ENCODE peak calls at places on chromosomes 6 and 20, in eight cellular contexts. One of them, this sample, is unnamed.

GRCh38 chr6:15399651-15400470 is 154.0 kb downstream of the JARID2 start:
- DNase-seq in Peyer's patch: no peak
- DNase-seq in CD8-positive, alpha-beta T cell: no peak
- DNase-seq in epithelial cell of esophagus: no peak
- DNase-seq in lung: peak
- DNase-seq in cardiac fibroblast: peak
- DNase-seq in AG04449: no peak
- DNase-seq in heart right ventricle: peak
- DNase-seq in this sample: no peak

GRCh38 chr6:105677671-105678475 is 275.0 kb upstream of the PREP start:
- DNase-seq in lung: no peak
- DNase-seq in AG04449: no peak
- DNase-seq in epithelial cell of esophagus: no peak
- DNase-seq in CD8-positive, alpha-beta T cell: no peak
- DNase-seq in heart right ventricle: no peak
- DNase-seq in cardiac fibroblast: no peak
- DNase-seq in Peyer's patch: no peak
- DNase-seq in this sample: no peak

GRCh38 chr6:42727084-42727601 is 4.7 kb upstream of the PRPH2 start:
- DNase-seq in epithelial cell of esophagus: no peak
- DNase-seq in Peyer's patch: peak
- DNase-seq in heart right ventricle: peak
- DNase-seq in AG04449: no peak
- DNase-seq in cardiac fibroblast: peak
- DNase-seq in lung: peak
- DNase-seq in CD8-positive, alpha-beta T cell: no peak
- DNase-seq in this sample: no peak

GRCh38 chr6:170049641-170050491 is 241.0 kb downstream of the DLL1 start:
- DNase-seq in AG04449: no peak
- DNase-seq in cardiac fibroblast: peak
- DNase-seq in epithelial cell of esophagus: peak
- DNase-seq in lung: peak
- DNase-seq in heart right ventricle: peak
- DNase-seq in Peyer's patch: peak
- DNase-seq in CD8-positive, alpha-beta T cell: no peak
- DNase-seq in this sample: peak

GRCh38 chr6:127518710-127519468 is at the start of gene MTCL3:
- DNase-seq in heart right ventricle: peak
- DNase-seq in lung: no peak
- DNase-seq in CD8-positive, alpha-beta T cell: no peak
- DNase-seq in AG04449: no peak
- DNase-seq in cardiac fibroblast: peak
- DNase-seq in Peyer's patch: no peak
- DNase-seq in epithelial cell of esophagus: peak
- DNase-seq in this sample: peak

GRCh38 chr6:86215323-86215722 is 572.6 kb upstream of the SYNCRIP start:
- DNase-seq in AG04449: no peak
- DNase-seq in epithelial cell of esophagus: no peak
- DNase-seq in CD8-positive, alpha-beta T cell: no peak
- DNase-seq in lung: no peak
- DNase-seq in Peyer's patch: no peak
- DNase-seq in heart right ventricle: no peak
- DNase-seq in cardiac fibroblast: no peak
- DNase-seq in this sample: no peak

GRCh38 chr20:36434383-36434782 is 106.9 kb upstream of the MYL9 start:
- DNase-seq in Peyer's patch: no peak
- DNase-seq in heart right ventricle: no peak
- DNase-seq in cardiac fibroblast: no peak
- DNase-seq in CD8-positive, alpha-beta T cell: no peak
- DNase-seq in AG04449: no peak
- DNase-seq in epithelial cell of esophagus: no peak
- DNase-seq in lung: no peak
- DNase-seq in this sample: no peak

GRCh38 chr6:40874495-40874894 is 164.5 kb downstream of the UNC5CL start:
- DNase-seq in cardiac fibroblast: no peak
- DNase-seq in heart right ventricle: no peak
- DNase-seq in lung: no peak
- DNase-seq in CD8-positive, alpha-beta T cell: no peak
- DNase-seq in epithelial cell of esophagus: peak
- DNase-seq in AG04449: no peak
- DNase-seq in Peyer's patch: no peak
- DNase-seq in this sample: no peak

GRCh38 chr6:144285548-144285797 is 338 bp downstream of the UTRN start:
- DNase-seq in AG04449: no peak
- DNase-seq in cardiac fibroblast: no peak
- DNase-seq in Peyer's patch: no peak
- DNase-seq in epithelial cell of esophagus: no peak
- DNase-seq in CD8-positive, alpha-beta T cell: no peak
- DNase-seq in heart right ventricle: no peak
- DNase-seq in lung: no peak
- DNase-seq in this sample: peak

GRCh38 chr6:44538131-44538835 is 150.8 kb downstream of the CDC5L start:
- DNase-seq in CD8-positive, alpha-beta T cell: no peak
- DNase-seq in cardiac fibroblast: no peak
- DNase-seq in lung: no peak
- DNase-seq in Peyer's patch: no peak
- DNase-seq in AG04449: no peak
- DNase-seq in heart right ventricle: no peak
- DNase-seq in epithelial cell of esophagus: no peak
- DNase-seq in this sample: no peak

GRCh38 chr20:57967364-57967763 is 257.5 kb upstream of the PMEPA1 start:
- DNase-seq in cardiac fibroblast: no peak
- DNase-seq in AG04449: no peak
- DNase-seq in heart right ventricle: no peak
- DNase-seq in Peyer's patch: no peak
- DNase-seq in lung: no peak
- DNase-seq in CD8-positive, alpha-beta T cell: no peak
- DNase-seq in epithelial cell of esophagus: no peak
- DNase-seq in this sample: no peak

GRCh38 chr20:61949363-61949713 is 116.3 kb downstream of the TAF4 start:
- DNase-seq in heart right ventricle: no peak
- DNase-seq in CD8-positive, alpha-beta T cell: no peak
- DNase-seq in lung: no peak
- DNase-seq in epithelial cell of esophagus: no peak
- DNase-seq in cardiac fibroblast: no peak
- DNase-seq in Peyer's patch: peak
- DNase-seq in AG04449: no peak
- DNase-seq in this sample: no peak

GRCh38 chr20:59692139-59692538 is 87.8 kb downstream of the PHACTR3 start:
- DNase-seq in heart right ventricle: peak
- DNase-seq in epithelial cell of esophagus: no peak
- DNase-seq in cardiac fibroblast: no peak
- DNase-seq in lung: no peak
- DNase-seq in AG04449: no peak
- DNase-seq in Peyer's patch: no peak
- DNase-seq in CD8-positive, alpha-beta T cell: no peak
- DNase-seq in this sample: no peak

GRCh38 chr20:63102720-63103375 is 96.1 kb upstream of the BHLHE23 start:
- DNase-seq in cardiac fibroblast: peak
- DNase-seq in CD8-positive, alpha-beta T cell: peak
- DNase-seq in epithelial cell of esophagus: peak
- DNase-seq in Peyer's patch: peak
- DNase-seq in AG04449: no peak
- DNase-seq in lung: no peak
- DNase-seq in heart right ventricle: peak
- DNase-seq in this sample: peak
- H3K4me3 ChIP-seq in cardiac fibroblast: peak
- H3K4me3 ChIP-seq in CD8-positive, alpha-beta T cell: peak
- H3K4me3 ChIP-seq in epithelial cell of esophagus: peak
- H3K4me3 ChIP-seq in Peyer's patch: peak
- H3K4me3 ChIP-seq in AG04449: peak
- H3K4me3 ChIP-seq in lung: peak
- H3K4me3 ChIP-seq in heart right ventricle: peak
- H3K4me3 ChIP-seq in this sample: peak

GRCh38 chr6:132959927-132960326 is 145.6 kb downstream of the RPS12 start:
- DNase-seq in epithelial cell of esophagus: no peak
- DNase-seq in Peyer's patch: no peak
- DNase-seq in heart right ventricle: no peak
- DNase-seq in AG04449: no peak
- DNase-seq in CD8-positive, alpha-beta T cell: no peak
- DNase-seq in cardiac fibroblast: no peak
- DNase-seq in lung: no peak
- DNase-seq in this sample: no peak

GRCh38 chr6:132961122-132961521 is 146.8 kb downstream of the RPS12 start:
- DNase-seq in AG04449: peak
- DNase-seq in cardiac fibroblast: peak
- DNase-seq in lung: no peak
- DNase-seq in CD8-positive, alpha-beta T cell: no peak
- DNase-seq in epithelial cell of esophagus: peak
- DNase-seq in Peyer's patch: no peak
- DNase-seq in heart right ventricle: no peak
- DNase-seq in this sample: peak

GRCh38 chr6:132962936-132963579 is 148.7 kb downstream of the RPS12 start:
- DNase-seq in AG04449: no peak
- DNase-seq in Peyer's patch: peak
- DNase-seq in lung: peak
- DNase-seq in epithelial cell of esophagus: peak
- DNase-seq in cardiac fibroblast: peak
- DNase-seq in heart right ventricle: peak
- DNase-seq in CD8-positive, alpha-beta T cell: peak
- DNase-seq in this sample: peak

GRCh38 chr6:132960720-132961119 is 146.4 kb downstream of the RPS12 start:
- DNase-seq in Peyer's patch: no peak
- DNase-seq in heart right ventricle: no peak
- DNase-seq in cardiac fibroblast: peak
- DNase-seq in epithelial cell of esophagus: peak
- DNase-seq in lung: no peak
- DNase-seq in AG04449: no peak
- DNase-seq in CD8-positive, alpha-beta T cell: no peak
- DNase-seq in this sample: peak

DNA sequence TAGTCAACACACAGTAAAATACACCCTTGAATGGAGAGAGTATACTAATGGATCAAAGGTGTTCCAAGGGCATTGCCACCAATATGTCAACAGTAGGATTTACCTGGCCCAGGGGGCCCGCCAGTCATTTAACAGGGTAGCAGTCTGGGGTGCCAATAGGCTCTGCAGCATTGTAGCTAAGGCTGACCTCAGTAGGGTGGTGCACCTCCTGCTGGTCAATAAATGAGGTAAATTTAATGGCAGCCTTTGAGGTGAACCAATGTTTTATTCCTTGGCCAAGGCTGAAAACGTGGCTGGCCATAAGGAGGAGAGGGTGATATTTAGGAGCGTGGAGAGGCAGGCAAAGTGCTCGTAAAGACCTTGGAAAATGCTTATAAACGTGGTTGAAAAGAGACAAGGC is 147.2 kb downstream of the RPS12 start:
- DNase-seq in CD8-positive, alpha-beta T cell: no peak
- DNase-seq in lung: no peak
- DNase-seq in Peyer's patch: no peak
- DNase-seq in cardiac fibroblast: no peak
- DNase-seq in AG04449: no peak
- DNase-seq in heart right ventricle: no peak
- DNase-seq in epithelial cell of esophagus: no peak
- DNase-seq in this sample: no peak
- TF ChIP-seq CTCF in CD8-positive, alpha-beta T cell: no peak
- TF ChIP-seq CTCF in lung: no peak
- TF ChIP-seq CTCF in Peyer's patch: no peak
- TF ChIP-seq CTCF in cardiac fibroblast: no peak
- TF ChIP-seq CTCF in AG04449: no peak
- TF ChIP-seq CTCF in heart right ventricle: peak
- TF ChIP-seq CTCF in epithelial cell of esophagus: no peak
- TF ChIP-seq CTCF in this sample: peak

DNA sequence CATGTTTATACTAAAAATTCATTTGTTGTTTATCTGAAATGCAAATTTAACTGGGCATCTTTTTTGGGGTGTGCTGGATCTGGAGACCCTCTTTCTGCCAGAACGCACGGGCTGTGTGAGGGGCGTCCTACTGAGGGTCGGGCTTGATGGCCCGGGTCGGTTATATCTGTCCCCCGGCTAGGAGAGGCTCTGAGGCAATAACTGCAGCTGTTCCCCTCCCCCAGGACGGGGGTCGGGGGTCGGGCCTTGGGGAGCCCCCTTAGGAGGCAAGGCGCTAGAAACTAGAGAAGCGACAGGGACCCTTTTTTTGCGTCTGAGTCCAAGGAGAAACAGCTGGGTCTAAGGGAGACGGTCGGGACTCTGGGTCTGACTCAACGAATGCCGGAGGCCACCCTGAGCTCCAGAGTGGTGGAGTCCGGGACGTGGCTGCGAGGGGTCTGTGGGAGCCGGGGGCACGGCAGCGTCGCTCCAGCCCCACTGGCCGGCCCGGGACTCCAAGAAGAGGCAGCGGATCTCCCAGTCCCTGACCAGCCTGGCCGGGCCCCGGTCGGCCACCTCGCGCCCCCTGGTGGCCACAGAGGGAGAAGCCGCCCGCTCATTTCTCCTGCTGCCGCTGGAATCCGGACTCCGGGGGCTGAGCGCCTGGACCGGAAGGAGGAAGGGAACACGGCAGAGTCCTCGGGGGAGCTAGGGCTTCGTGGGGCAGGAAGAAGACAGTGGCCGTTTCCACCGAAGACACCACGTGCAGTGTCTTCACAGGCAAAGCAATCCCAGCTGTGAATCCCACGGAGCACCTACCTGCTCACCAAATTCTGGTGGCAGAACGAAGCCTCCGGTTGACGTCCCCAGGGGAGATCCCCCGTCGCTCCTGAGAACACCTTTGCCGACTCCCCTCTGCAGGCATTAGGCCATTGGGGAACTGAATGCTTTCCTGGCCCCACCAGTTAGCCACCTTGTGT is 24.0 kb upstream of the SCML4 start:
- DNase-seq in AG04449: no peak
- DNase-seq in heart right ventricle: peak
- DNase-seq in CD8-positive, alpha-beta T cell: peak
- DNase-seq in Peyer's patch: peak
- DNase-seq in cardiac fibroblast: peak
- DNase-seq in lung: peak
- DNase-seq in epithelial cell of esophagus: peak
- DNase-seq in this sample: peak
- H3K4me3 ChIP-seq in AG04449: peak
- H3K4me3 ChIP-seq in heart right ventricle: peak
- H3K4me3 ChIP-seq in CD8-positive, alpha-beta T cell: peak
- H3K4me3 ChIP-seq in Peyer's patch: peak
- H3K4me3 ChIP-seq in cardiac fibroblast: peak
- H3K4me3 ChIP-seq in lung: no peak
- H3K4me3 ChIP-seq in epithelial cell of esophagus: peak
- H3K4me3 ChIP-seq in this sample: peak

GRCh38 chr6:167121471-167121870 is 1.4 kb upstream of the CCR6 start:
- DNase-seq in epithelial cell of esophagus: no peak
- DNase-seq in cardiac fibroblast: no peak
- DNase-seq in Peyer's patch: no peak
- DNase-seq in lung: no peak
- DNase-seq in AG04449: no peak
- DNase-seq in heart right ventricle: no peak
- DNase-seq in CD8-positive, alpha-beta T cell: no peak
- DNase-seq in this sample: no peak

GRCh38 chr6:167118839-167119238 is 4.1 kb upstream of the CCR6 start:
- DNase-seq in CD8-positive, alpha-beta T cell: no peak
- DNase-seq in cardiac fibroblast: no peak
- DNase-seq in lung: no peak
- DNase-seq in Peyer's patch: no peak
- DNase-seq in AG04449: no peak
- DNase-seq in epithelial cell of esophagus: no peak
- DNase-seq in heart right ventricle: no peak
- DNase-seq in this sample: no peak

GRCh38 chr6:167120557-167121030 is 2.3 kb upstream of the CCR6 start:
- DNase-seq in cardiac fibroblast: no peak
- DNase-seq in epithelial cell of esophagus: no peak
- DNase-seq in Peyer's patch: no peak
- DNase-seq in lung: no peak
- DNase-seq in AG04449: no peak
- DNase-seq in CD8-positive, alpha-beta T cell: no peak
- DNase-seq in heart right ventricle: no peak
- DNase-seq in this sample: no peak

GRCh38 chr6:167118006-167118405 is 4.9 kb upstream of the CCR6 start:
- DNase-seq in heart right ventricle: no peak
- DNase-seq in CD8-positive, alpha-beta T cell: no peak
- DNase-seq in AG04449: no peak
- DNase-seq in cardiac fibroblast: no peak
- DNase-seq in Peyer's patch: no peak
- DNase-seq in lung: no peak
- DNase-seq in epithelial cell of esophagus: no peak
- DNase-seq in this sample: no peak

GRCh38 chr6:167119680-167120556 is 3.0 kb upstream of the CCR6 start:
- DNase-seq in CD8-positive, alpha-beta T cell: peak
- DNase-seq in heart right ventricle: no peak
- DNase-seq in AG04449: no peak
- DNase-seq in lung: no peak
- DNase-seq in Peyer's patch: no peak
- DNase-seq in epithelial cell of esophagus: no peak
- DNase-seq in cardiac fibroblast: no peak
- DNase-seq in this sample: no peak
- TF ChIP-seq CTCF in CD8-positive, alpha-beta T cell: no peak
- TF ChIP-seq CTCF in heart right ventricle: no peak
- TF ChIP-seq CTCF in AG04449: no peak
- TF ChIP-seq CTCF in lung: no peak
- TF ChIP-seq CTCF in Peyer's patch: peak
- TF ChIP-seq CTCF in epithelial cell of esophagus: no peak
- TF ChIP-seq CTCF in cardiac fibroblast: no peak
- TF ChIP-seq CTCF in this sample: no peak